ENCODE peak calls at places on chromosomes 12 and 14, in five cellular contexts. C is upper lobe of right lung, J is vagina, X is psoas muscle, W is mucosa of descending colon. N is an unnamed sample. For H3K9me3 and H3K4me1, the result is how much of the 10 kb centered on the place peaks cover.

GRCh38 chr12:31797230-31797872 is 68.5 kb upstream of the AMN1 start:
- DNase-seq in C (no peak), J (no peak), X (no peak), W (no peak), N (peak)

GRCh38 chr12:71432936-71433335 is 6.7 kb upstream of the LGR5 start:
- DNase-seq in C (no peak), J (no peak), X (no peak), W (no peak), N (no peak)

GRCh38 chr12:117872521-117873169 is 96.1 kb downstream of the KSR2 start:
- DNase-seq in C (no peak), J (no peak), X (no peak), W (no peak), N (no peak)

GRCh38 chr12:118193477-118193876 is 57.6 kb downstream of the PEBP1 start:
- DNase-seq in C (no peak), J (no peak), X (no peak), W (no peak), N (no peak)

GRCh38 chr14:85573406-85573805 is 43.5 kb downstream of the FLRT2 start:
- DNase-seq in C (no peak), J (no peak), X (no peak), W (no peak), N (no peak)

GRCh38 chr12:89676935-89677334 is 31.7 kb downstream of the ATP2B1 start:
- DNase-seq in C (no peak), J (no peak), X (no peak), W (no peak), N (no peak)

GRCh38 chr12:120625557-120626419 is 14.6 kb upstream of the CABP1 start:
- DNase-seq in C (peak), J (no peak), X (no peak), W (no peak), N (no peak)

GRCh38 chr12:59040651-59041050 is 120.3 kb upstream of the LRIG3 start:
- DNase-seq in C (no peak), J (no peak), X (no peak), W (no peak), N (no peak)

GRCh38 chr12:64029013-64029857 is 184.7 kb downstream of the SRGAP1 start:
- DNase-seq in C (no peak), J (no peak), X (peak), W (no peak), N (no peak)

GRCh38 chr12:57224973-57225679 is 4.4 kb upstream of the SHMT2 start:
- DNase-seq in C (peak), J (no peak), X (no peak), W (no peak), N (peak)

GRCh38 chr14:70809238-70810214 is at the start of gene MAP3K9:
- DNase-seq in C (peak), J (no peak), X (peak), W (peak), N (peak)

GRCh38 chr12:123889000-123889399 is 83.6 kb downstream of the CCDC92 start:
- DNase-seq in C (no peak), J (no peak), X (no peak), W (no peak), N (no peak)

GRCh38 chr12:84913151-84913550 is 552 bp upstream of the SLC6A15 start:
- DNase-seq in C (no peak), J (no peak), X (no peak), W (no peak), N (peak)

GRCh38 chr12:11941601-11942360 is 129.0 kb upstream of the BCL2L14 start:
- DNase-seq in C (no peak), J (no peak), X (no peak), W (no peak), N (no peak)

GRCh38 chr14:24535737-24536136 is 27.7 kb upstream of the CMA1 start:
- DNase-seq in C (no peak), J (no peak), X (no peak), W (no peak), N (no peak)

GRCh38 chr14:49892301-49892635 is 614 bp upstream of the ARF6 start:
- DNase-seq in C (no peak), J (no peak), X (no peak), W (no peak), N (no peak)

GRCh38 chr12:109500406-109501185 is 23.2 kb downstream of the UBE3B start:
- DNase-seq in C (no peak), J (no peak), X (no peak), W (no peak), N (no peak)

GRCh38 chr14:100901391-100902183 is 1.9 kb downstream of the RTL1 start:
- DNase-seq in C (no peak), J (no peak), X (no peak), W (no peak), N (peak)

GRCh38 chr12:25501565-25501964 is 51.5 kb downstream of the LMNTD1 start:
- DNase-seq in C (no peak), J (no peak), X (no peak), W (no peak), N (no peak)

GRCh38 chr14:64387232-64387737 is 868 bp upstream of the MTHFD1 start:
- DNase-seq in C (no peak), J (peak), X (no peak), W (no peak), N (no peak)

GRCh38 chr12:32043928-32044549 is 62.6 kb upstream of the BICD1 start:
- DNase-seq in C (no peak), J (no peak), X (no peak), W (no peak), N (no peak)

GRCh38 chr14:87332001-87332400 is 661.0 kb downstream of the GALC start:
- DNase-seq in C (no peak), J (no peak), X (no peak), W (no peak), N (no peak)

GRCh38 chr14:103684871-103685270 is 30.4 kb downstream of the XRCC3 start:
- DNase-seq in C (no peak), J (no peak), X (no peak), W (no peak), N (no peak)

GRCh38 chr14:22226381-22226780 is 362.6 kb downstream of the DAD1 start:
- DNase-seq in C (no peak), J (no peak), X (no peak), W (no peak), N (no peak)

GRCh38 chr14:46290706-46291105 is 360.9 kb downstream of the RPL10L start:
- DNase-seq in C (no peak), J (no peak), X (no peak), W (no peak), N (no peak)

GRCh38 chr12:71503579-71504470 is 64.2 kb downstream of the LGR5 start:
- DNase-seq in C (no peak), J (no peak), X (no peak), W (no peak), N (no peak)

GRCh38 chr14:81309511-81309910 is 88.8 kb upstream of the GTF2A1 start:
- DNase-seq in C (no peak), J (no peak), X (no peak), W (no peak), N (no peak)

GRCh38 chr14:76083796-76084195 is 67.9 kb upstream of the GPATCH2L start:
- DNase-seq in C (no peak), J (no peak), X (no peak), W (no peak), N (no peak)

GRCh38 chr12:106123551-106123991 is 15.2 kb downstream of the NUAK1 start:
- DNase-seq in C (no peak), J (no peak), X (peak), W (no peak), N (no peak)

GRCh38 chr12:20272171-20272570 is 96.2 kb upstream of the PDE3A start:
- DNase-seq in C (no peak), J (no peak), X (no peak), W (no peak), N (no peak)

GRCh38 chr14:31080060-31080459 is 53.9 kb upstream of the STRN3 start:
- DNase-seq in C (no peak), J (no peak), X (no peak), W (no peak), N (no peak)

GRCh38 chr14:31085027-31085426 is 58.8 kb upstream of the STRN3 start:
- DNase-seq in C (no peak), J (no peak), X (no peak), W (peak), N (no peak)

GRCh38 chr14:31080489-31080888 is 54.3 kb upstream of the STRN3 start:
- DNase-seq in C (no peak), J (no peak), X (no peak), W (no peak), N (no peak)

GRCh38 chr14:31083781-31084180 is 57.6 kb upstream of the STRN3 start:
- DNase-seq in C (no peak), J (no peak), X (no peak), W (peak), N (no peak)

DNA sequence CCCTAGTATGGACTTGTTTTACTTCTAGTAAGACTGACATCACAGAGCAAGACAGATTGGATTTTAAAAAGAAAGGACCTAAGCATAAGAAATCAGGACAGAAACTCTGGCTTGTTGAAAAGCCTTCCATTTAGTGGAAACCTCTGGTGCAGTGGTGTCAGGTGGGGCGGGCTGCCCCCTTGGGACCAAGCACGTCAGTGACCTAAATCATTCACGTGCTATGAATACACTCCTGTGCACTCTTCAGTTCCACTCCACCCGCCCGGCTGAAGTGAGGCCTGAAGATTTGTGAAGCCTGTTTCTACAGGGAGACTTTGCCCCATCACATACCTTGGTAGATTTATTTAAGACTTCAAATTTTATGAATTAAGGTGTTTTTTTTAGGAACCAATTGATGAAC is 58.2 kb upstream of the STRN3 start:
- DNase-seq in C (no peak), J (no peak), X (no peak), W (peak), N (peak)
- TF ChIP-seq CTCF in C (no peak), J (no peak), X (no peak), W (no peak), N (no peak)

GRCh38 chr12:1716911-1717310 is 26.0 kb downstream of the ADIPOR2 start:
- DNase-seq in C (no peak), J (no peak), X (no peak), W (no peak), N (no peak)
- H3K9me3 ChIP-seq in C (under half), J (under half), X (under half), W (under half), N (under half)

GRCh38 chr14:51507556-51508511 is 143.9 kb upstream of the FRMD6 start:
- DNase-seq in C (peak), J (no peak), X (peak), W (peak), N (peak)

GRCh38 chr14:51512321-51512720 is 139.4 kb upstream of the FRMD6 start:
- DNase-seq in C (no peak), J (no peak), X (no peak), W (no peak), N (no peak)

GRCh38 chr14:51513281-51513680 is 138.4 kb upstream of the FRMD6 start:
- DNase-seq in C (no peak), J (no peak), X (no peak), W (no peak), N (no peak)

GRCh38 chr14:51513933-51514332 is 137.8 kb upstream of the FRMD6 start:
- DNase-seq in C (no peak), J (no peak), X (no peak), W (no peak), N (no peak)

DNA sequence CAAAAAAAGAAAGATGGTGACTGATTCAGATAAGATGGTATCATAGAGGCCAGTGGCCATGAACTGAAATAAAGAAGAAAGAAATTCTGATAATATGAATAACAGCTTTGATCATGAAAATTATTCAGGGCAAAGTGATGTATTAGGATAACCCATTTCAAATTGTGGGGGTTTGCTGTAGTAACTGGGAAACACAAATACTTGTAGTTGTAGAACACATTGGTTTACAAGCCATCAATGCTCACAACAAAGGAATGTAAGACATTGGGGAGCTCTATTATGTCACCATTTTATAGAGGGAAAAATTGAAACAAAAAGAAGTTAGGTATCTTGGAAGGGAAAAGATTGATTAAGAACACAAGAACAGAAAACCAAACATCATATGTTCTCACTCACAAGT is 140.4 kb upstream of the FRMD6 start:
- DNase-seq in C (no peak), J (no peak), X (no peak), W (no peak), N (no peak)
- H3K4me1 ChIP-seq in C (under half), J (under half), X (under half), W (under half), N (under half)

DNA sequence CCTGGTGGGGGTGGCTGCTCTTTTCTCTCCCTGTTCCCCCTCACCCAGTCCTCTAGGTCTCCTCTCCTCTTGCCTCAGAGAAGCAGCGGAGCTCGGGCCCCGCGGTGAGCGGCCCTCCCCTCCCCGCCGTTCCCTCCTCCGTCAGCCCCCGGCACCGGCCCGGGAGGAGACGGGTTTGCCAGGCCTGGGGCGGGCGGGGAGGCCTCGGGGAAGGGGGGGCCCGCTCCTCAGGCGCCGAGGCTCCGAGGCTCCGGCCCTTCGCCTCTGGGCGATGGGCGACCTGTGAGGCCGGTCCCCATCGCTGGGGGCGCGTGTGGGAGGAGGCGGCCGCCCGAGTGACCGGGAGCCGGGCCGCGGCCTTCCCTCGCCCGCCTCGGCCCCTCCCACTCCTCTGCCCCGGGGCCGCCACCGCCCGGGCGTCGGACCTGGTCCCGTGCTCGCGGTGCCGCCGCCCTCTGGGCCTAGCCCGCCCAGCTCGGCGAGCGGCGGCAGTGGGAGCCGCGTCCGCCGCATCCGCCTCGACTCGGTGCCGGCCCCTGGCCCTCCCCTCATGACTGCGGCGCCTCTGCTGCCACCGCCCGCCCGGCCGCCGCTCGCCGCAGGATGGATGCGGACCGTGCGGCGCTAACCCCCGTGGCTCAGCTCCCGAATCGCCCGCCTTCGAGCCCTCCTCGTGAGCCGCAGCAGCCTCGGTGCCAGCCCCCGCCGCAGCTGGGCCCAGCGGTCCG is 458 bp downstream of the WNK1 start:
- DNase-seq in C (peak), J (no peak), X (peak), W (peak), N (peak)
- TF ChIP-seq CTCF in C (peak), J (no peak), X (peak), W (no peak), N (no peak)

DNA sequence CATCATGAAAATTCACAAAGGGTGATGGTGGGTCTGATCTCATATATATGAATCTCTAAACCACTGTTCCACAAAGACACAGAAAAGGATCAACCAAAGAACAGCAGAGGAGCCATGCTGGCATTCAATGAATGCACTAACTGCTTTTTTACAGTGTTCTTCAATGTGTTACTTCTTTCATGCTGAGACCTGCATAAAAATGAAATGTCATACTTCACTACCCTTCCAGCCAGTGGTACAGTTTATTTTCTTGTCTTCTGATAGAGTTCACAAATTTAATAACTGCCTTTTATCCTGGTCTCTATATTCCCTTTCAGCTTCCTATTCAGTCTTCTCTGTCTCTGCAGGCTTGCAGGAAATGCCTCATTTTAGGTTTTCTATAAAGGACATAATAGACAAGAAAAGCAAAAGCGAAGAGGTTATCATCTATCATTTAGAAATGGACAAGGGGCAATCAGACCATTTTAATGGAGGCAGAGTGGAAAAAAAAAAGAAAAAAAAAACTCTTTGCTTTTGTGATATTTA is 836.7 kb upstream of the FOXG1 start:
- DNase-seq in C (no peak), J (no peak), X (no peak), W (no peak), N (no peak)
- H3K9me3 ChIP-seq in C (under half), J (under half), X (under half), W (under half), N (under half)

DNA sequence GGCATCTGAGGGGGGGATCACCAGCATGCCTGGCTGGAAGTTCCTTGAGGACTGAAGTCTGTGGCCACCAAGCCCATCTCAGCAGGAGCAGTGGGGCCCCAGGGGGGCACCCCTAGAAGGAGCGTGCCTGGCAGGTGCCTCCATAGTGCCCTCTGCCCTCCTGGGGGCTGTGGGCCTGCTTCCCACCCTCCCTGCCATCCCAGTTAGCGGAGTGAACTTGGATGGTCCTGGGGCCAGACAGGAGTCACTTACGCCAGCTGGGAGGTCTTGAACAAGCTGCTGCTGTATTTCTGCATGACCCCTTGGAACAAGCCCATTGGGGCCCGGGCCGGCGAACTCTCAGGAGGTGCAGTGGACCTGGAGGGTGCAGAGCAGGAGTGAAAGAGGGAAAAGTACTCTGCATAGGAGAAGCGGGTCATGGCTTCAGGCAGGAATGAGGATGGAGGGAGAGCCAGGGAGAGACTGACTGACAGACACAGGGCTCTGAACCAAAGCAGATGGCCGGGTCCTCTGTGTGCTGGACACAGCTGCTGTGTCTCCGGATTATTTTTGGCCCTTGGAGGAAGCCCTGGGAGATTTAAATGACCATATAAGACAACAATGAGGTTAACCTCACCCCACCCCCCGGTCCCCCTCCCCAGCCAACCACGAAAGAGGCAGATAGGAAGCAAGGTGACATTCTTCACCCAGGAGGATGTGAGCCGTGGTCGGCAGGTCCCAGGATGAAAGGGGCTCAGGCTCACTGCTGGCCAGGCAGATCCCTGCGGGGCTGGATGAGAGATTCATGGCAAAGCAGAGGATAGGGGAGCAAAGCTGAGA is 19.6 kb downstream of the ASB2 start:
- DNase-seq in C (no peak), J (no peak), X (no peak), W (no peak), N (no peak)
- H3K4me1 ChIP-seq in C (under half), J (under half), X (half or more), W (under half), N (under half)

GRCh38 chr12:113643575-113643974 is 171.9 kb upstream of the LHX5 start:
- DNase-seq in C (no peak), J (no peak), X (no peak), W (no peak), N (no peak)

GRCh38 chr12:113645183-113645582 is 173.5 kb upstream of the LHX5 start:
- DNase-seq in C (no peak), J (no peak), X (no peak), W (no peak), N (no peak)

GRCh38 chr12:113650476-113650875 is 178.8 kb upstream of the LHX5 start:
- DNase-seq in C (no peak), J (no peak), X (no peak), W (no peak), N (no peak)

GRCh38 chr12:113649256-113649830 is 177.7 kb upstream of the LHX5 start:
- DNase-seq in C (no peak), J (no peak), X (no peak), W (no peak), N (no peak)

DNA sequence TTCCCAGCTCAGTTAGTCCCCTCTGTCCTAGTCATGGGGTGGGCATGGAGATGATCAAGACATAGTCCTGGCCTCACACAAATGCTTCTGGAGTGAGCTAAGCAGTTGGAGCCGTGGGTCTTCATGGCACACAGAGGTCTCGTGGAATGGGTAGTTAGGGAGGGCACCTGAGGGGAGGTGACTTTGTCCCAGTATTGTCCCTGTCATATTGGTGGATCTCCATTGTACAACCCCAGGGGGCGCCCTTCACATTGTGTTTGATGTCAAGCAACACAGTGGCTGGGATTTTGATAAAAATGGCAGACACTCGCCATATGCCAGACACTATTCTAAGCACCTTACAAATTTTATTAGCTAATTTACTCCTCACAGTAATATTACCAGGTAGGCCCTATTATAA is 175.4 kb upstream of the LHX5 start:
- DNase-seq in C (no peak), J (no peak), X (no peak), W (no peak), N (peak)
- TF ChIP-seq CTCF in C (no peak), J (no peak), X (no peak), W (no peak), N (peak)

GRCh38 chr14:106846218-106846617 is 1319.8 kb downstream of the TMEM121 start:
- DNase-seq in C (no peak), J (no peak), X (no peak), W (no peak), N (no peak)

GRCh38 chr14:106845286-106846087 is 1319.1 kb downstream of the TMEM121 start:
- DNase-seq in C (peak), J (peak), X (no peak), W (peak), N (peak)

GRCh38 chr14:106848330-106849121 is 1322.1 kb downstream of the TMEM121 start:
- DNase-seq in C (no peak), J (peak), X (no peak), W (no peak), N (peak)

GRCh38 chr14:106850913-106851825 is 1324.8 kb downstream of the TMEM121 start:
- DNase-seq in C (no peak), J (peak), X (no peak), W (peak), N (no peak)
- H3K9me3 ChIP-seq in C (under half), J (under half), X (under half), W (under half), N (under half)

N was measured in BE2C.